ENCODE peak calls at places on chromosomes 4 and X, in four cellular contexts. P is fibroblast of pulmonary artery, Q is GM13976, E is choroid plexus epithelial cell. K is an unnamed sample.

GRCh38 chr4:124947622-124948265 is 235.2 kb upstream of the ANKRD50 start:
- DNase-seq in P (peak), Q (no peak), E (peak), K (no peak)

GRCh38 chr4:60743654-60744053 is 456.5 kb upstream of the ADGRL3 start:
- DNase-seq in P (no peak), Q (no peak), E (peak), K (no peak)

GRCh38 chr4:2174061-2174460 is 67.9 kb downstream of the HAUS3 start:
- DNase-seq in P (no peak), Q (no peak), E (no peak), K (no peak)

GRCh38 chr4:143335979-143336827 is 473 bp upstream of the GAB1 start:
- DNase-seq in P (peak), Q (peak), E (peak), K (peak)

GRCh38 chr4:25131925-25132324 is 28.3 kb downstream of the SEPSECS start:
- DNase-seq in P (no peak), Q (no peak), E (peak), K (no peak)

GRCh38 chrX:20477219-20477618 is 210.5 kb upstream of the RPS6KA3 start:
- DNase-seq in P (no peak), Q (no peak), E (no peak), K (no peak)

GRCh38 chrX:18146954-18147353 is 73.7 kb downstream of the BEND2 start:
- DNase-seq in P (peak), Q (no peak), E (peak), K (no peak)

GRCh38 chr4:110621839-110622751 is 782 bp downstream of the PITX2 start:
- DNase-seq in P (no peak), Q (no peak), E (no peak), K (no peak)

GRCh38 chr4:38612996-38613395 is 51.0 kb upstream of the KLF3 start:
- DNase-seq in P (peak), Q (no peak), E (peak), K (no peak)

GRCh38 chr4:25801594-25801993 is 61.2 kb downstream of the SEL1L3 start:
- DNase-seq in P (no peak), Q (no peak), E (no peak), K (no peak)

GRCh38 chr4:76233088-76233487 is 18.4 kb upstream of the FAM47E start:
- DNase-seq in P (no peak), Q (no peak), E (no peak), K (no peak)

GRCh38 chrX:109774706-109775105 is 41.6 kb upstream of the ACSL4 start:
- DNase-seq in P (peak), Q (peak), E (peak), K (no peak)

GRCh38 chrX:38278682-38279081 is 48.6 kb downstream of the RPGR start:
- DNase-seq in P (no peak), Q (no peak), E (no peak), K (no peak)

GRCh38 chr4:40486534-40486933 is 143.1 kb downstream of the RBM47 start:
- DNase-seq in P (peak), Q (no peak), E (peak), K (no peak)

GRCh38 chr4:23945521-23946017 is 55.7 kb upstream of the PPARGC1A start:
- DNase-seq in P (peak), Q (no peak), E (peak), K (no peak)

GRCh38 chr4:38430841-38431240 is 233.2 kb upstream of the KLF3 start:
- DNase-seq in P (no peak), Q (no peak), E (no peak), K (no peak)

GRCh38 chr4:113106076-113106475 is 56.6 kb downstream of the ANK2 start:
- DNase-seq in P (peak), Q (peak), E (peak), K (no peak)

GRCh38 chr4:83639849-83640493 is 104.1 kb downstream of the GPAT3 start:
- DNase-seq in P (peak), Q (peak), E (peak), K (no peak)

GRCh38 chr4:76301068-76301774 is 5.3 kb upstream of the STBD1 start:
- DNase-seq in P (peak), Q (peak), E (peak), K (no peak)

GRCh38 chr4:148445071-148445902 is 3.1 kb upstream of the NR3C2 start:
- DNase-seq in P (no peak), Q (peak), E (no peak), K (peak)

GRCh38 chr4:185304541-185304940 is 91.2 kb downstream of the LRP2BP start:
- DNase-seq in P (no peak), Q (no peak), E (no peak), K (no peak)

GRCh38 chr4:154908168-154908567 is 127.1 kb downstream of the RBM46 start:
- DNase-seq in P (no peak), Q (no peak), E (no peak), K (no peak)

GRCh38 chrX:78658851-78659744 is at the start of gene RTL3:
- DNase-seq in P (peak), Q (no peak), E (peak), K (no peak)

GRCh38 chrX:63275127-63275526 is 76.0 kb downstream of the SPIN4 start:
- DNase-seq in P (peak), Q (peak), E (peak), K (no peak)

GRCh38 chr4:110850461-110851447 is 227.9 kb upstream of the PITX2 start:
- DNase-seq in P (no peak), Q (no peak), E (no peak), K (no peak)

GRCh38 chr4:112371361-112371760 is 74.2 kb downstream of the ALPK1 start:
- DNase-seq in P (no peak), Q (no peak), E (no peak), K (no peak)

GRCh38 chrX:10108288-10108687 is 48.5 kb upstream of the CLCN4 start:
- DNase-seq in P (no peak), Q (no peak), E (no peak), K (no peak)

GRCh38 chrX:31212856-31213748 is 141.3 kb upstream of the FTHL17 start:
- DNase-seq in P (no peak), Q (no peak), E (no peak), K (no peak)

GRCh38 chrX:31215277-31215815 is 143.5 kb upstream of the FTHL17 start:
- DNase-seq in P (no peak), Q (no peak), E (no peak), K (no peak)

GRCh38 chrX:31217111-31217510 is 145.3 kb upstream of the FTHL17 start:
- DNase-seq in P (no peak), Q (no peak), E (no peak), K (no peak)

GRCh38 chrX:31209005-31209612 is 137.3 kb upstream of the FTHL17 start:
- DNase-seq in P (no peak), Q (no peak), E (no peak), K (no peak)

DNA sequence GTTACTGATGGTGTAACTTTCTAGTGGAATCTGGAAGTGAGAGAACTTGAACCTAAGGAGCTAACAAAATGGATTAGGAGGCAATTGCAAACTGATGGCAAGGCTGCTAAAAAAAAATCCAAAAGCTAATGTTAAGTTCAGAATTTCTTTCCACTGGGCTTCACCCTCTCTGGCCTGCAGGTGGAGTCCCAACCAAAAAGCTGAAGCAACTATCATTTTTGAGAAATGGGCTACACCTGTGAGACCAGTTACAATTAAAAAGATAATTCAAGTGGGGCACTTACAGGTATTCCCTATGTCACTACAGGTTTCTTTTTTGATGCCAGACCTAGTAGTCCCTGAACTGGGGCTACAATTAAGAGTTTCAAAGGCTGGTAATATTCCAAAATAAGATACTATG is 142.1 kb upstream of the FTHL17 start:
- DNase-seq in P (peak), Q (peak), E (peak), K (no peak)
- TF ChIP-seq CTCF in P (peak), Q (peak), E (peak), K (no peak)

DNA sequence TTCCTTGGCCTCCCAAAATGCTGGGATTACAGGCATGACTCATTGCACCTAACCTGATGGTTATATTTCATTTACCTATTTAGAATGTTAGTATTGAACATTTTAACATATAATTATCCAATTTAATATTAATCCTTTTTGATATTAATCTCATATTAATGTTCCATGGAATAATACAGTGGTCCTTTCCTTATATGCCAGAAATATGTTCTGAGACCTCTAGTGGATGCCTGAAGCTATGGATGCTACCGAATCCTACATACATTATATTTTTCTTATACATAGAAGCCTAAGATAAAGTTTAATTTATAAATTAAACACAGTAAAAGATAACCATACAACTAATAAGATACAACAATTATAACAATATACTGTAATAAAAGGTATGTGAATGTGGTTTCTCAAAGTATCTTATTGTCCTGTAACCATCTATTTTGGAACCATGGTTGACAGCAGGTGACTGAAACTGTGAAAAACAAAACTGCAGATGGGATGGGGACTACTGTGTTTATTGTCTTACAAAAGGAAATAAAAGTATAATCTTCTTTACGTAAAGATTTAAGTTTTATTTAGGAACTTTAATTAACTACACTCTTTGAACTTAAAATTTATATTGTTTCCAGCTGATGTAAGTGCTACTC is 431.4 kb downstream of the GRID2 start:
- DNase-seq in P (no peak), Q (no peak), E (no peak), K (no peak)
- TF ChIP-seq CTCF in P (peak), Q (no peak), E (no peak), K (no peak)

GRCh38 chrX:41304178-41304577 is 29.8 kb upstream of the DDX3X start:
- DNase-seq in P (no peak), Q (no peak), E (no peak), K (no peak)

GRCh38 chrX:41312786-41313185 is 21.2 kb upstream of the DDX3X start:
- DNase-seq in P (no peak), Q (no peak), E (no peak), K (no peak)

GRCh38 chrX:41313419-41313818 is 20.5 kb upstream of the DDX3X start:
- DNase-seq in P (peak), Q (no peak), E (peak), K (no peak)

GRCh38 chrX:41314204-41314603 is 19.8 kb upstream of the DDX3X start:
- DNase-seq in P (no peak), Q (no peak), E (no peak), K (no peak)

DNA sequence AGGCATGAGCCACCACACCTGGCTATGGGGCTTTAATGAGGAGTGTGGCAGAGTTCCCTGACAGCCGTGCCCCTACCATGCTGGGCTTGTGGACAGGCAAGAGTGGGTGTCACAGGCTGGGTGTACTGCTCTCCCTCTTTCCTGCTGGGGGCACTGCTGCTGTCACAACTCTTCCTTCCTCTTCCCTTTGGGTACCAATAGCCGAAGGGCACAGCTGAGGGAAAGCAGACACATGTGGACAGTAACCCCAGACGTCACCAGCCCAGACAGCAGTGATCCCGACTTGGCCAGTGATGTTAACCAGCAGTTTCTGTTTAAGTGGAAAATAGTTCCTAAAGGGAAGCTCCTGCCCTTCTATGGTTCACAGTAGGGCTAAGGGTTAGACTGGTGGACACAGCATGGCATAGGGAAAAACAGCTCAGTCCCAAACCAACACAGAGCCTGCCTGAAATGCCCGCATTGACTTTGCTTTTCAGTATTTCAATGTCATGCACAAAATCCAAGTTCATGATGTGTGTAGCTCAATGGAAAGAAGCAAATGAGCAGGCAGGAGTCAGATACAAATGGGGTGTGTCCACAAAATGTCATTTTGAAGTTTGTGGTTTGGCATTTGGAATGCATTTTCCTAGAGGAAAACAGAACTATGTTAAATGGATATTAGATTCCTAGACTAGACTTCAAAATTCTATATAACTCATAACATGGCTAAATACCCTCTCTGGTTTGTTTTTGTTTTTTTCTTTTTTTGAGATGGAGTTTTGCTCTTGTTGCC is 24.9 kb upstream of the DDX3X start:
- DNase-seq in P (no peak), Q (no peak), E (no peak), K (no peak)
- TF ChIP-seq CTCF in P (no peak), Q (no peak), E (no peak), K (no peak)

GRCh38 chr4:8170341-8170740 is 11.7 kb upstream of the ABLIM2 start:
- DNase-seq in P (no peak), Q (no peak), E (no peak), K (no peak)

GRCh38 chr4:8167815-8168214 is 9.2 kb upstream of the ABLIM2 start:
- DNase-seq in P (no peak), Q (no peak), E (peak), K (no peak)

GRCh38 chr4:8169763-8170162 is 11.2 kb upstream of the ABLIM2 start:
- DNase-seq in P (no peak), Q (no peak), E (no peak), K (no peak)

GRCh38 chr4:8168232-8168631 is 9.6 kb upstream of the ABLIM2 start:
- DNase-seq in P (no peak), Q (no peak), E (no peak), K (no peak)

DNA sequence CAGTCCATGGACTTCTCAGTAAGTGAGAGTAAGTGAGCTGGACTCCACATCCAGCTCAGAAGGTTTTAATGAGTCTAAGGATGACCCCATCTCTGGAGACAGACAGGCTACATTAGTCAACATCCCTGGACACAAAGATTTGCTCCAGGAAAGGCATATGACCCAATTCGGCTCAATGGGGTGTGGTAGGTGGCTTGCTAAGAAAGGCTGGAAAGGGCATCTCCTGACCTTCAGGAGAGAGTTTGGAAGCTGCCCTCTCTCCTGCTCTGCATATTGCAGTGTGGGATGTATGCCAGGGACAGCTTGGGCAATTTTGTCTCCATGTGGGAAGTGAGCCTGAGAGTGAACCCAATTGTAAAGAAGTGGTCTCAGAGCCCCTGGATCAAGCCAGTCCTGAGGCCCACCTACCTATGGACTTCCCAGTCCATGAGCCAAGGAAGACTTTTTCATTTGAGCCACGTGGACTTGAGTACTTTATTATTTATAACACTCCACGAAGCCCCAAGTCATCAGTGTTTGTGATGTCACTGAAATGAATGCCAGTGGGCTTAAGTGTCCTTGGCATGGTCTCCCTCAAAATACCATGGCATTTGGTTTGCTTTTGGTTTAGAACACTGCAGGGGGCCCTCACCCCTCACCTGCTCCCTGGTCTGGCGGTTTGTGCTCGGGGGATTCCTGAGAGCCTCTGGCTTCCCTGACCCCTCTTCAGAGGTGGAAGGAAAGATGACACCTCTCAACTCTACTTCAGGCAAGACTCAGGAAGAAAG is 10.4 kb upstream of the ABLIM2 start:
- DNase-seq in P (no peak), Q (no peak), E (no peak), K (no peak)
- TF ChIP-seq CTCF in P (no peak), Q (no peak), E (no peak), K (no peak)

GRCh38 chrX:13085533-13085932 is 41.1 kb upstream of the FAM9C start:
- DNase-seq in P (no peak), Q (no peak), E (no peak), K (no peak)
- TF ChIP-seq CTCF in P (no peak), Q (no peak), E (no peak), K (no peak)